ENCODE peak calls at places on chromosomes 3 and 15, in nine cellular contexts. One of them, this sample, is unnamed.

GRCh38 chr15:39426552-39427532 is 154.0 kb upstream of the THBS1 start:
- DNase-seq in endothelial cell: no peak
- DNase-seq in activated CD8-positive, alpha-beta memory T cell treated with anti-CD3 and anti-CD28 coated beads for 48 hours: peak
- DNase-seq in HCEC 1CT: no peak
- DNase-seq in fibroblast of villous mesenchyme: peak
- DNase-seq in stimulated activated CD8-positive, alpha-beta memory T cell treated with anti-CD3 and anti-CD28 coated beads, Interleukin-7, amount 100 ng/mL, for 1 hour: peak
- DNase-seq in omental fat pad: no peak
- DNase-seq in NCI-H1092 treated with DMSO at 0.1 percent for 48 hours: peak
- DNase-seq in stimulated activated CD4-positive, alpha-beta T cell treated with anti-CD3 and anti-CD28 coated beads, Interleukin-1b, Interleukin-23, amount 100 ng/mL, for 48 hours: peak
- DNase-seq in this sample: peak

GRCh38 chr3:76065975-76066374 is 280.6 kb upstream of the ZNF717 start:
- DNase-seq in omental fat pad: no peak
- DNase-seq in endothelial cell: no peak
- DNase-seq in fibroblast of villous mesenchyme: no peak
- DNase-seq in stimulated activated CD4-positive, alpha-beta T cell treated with anti-CD3 and anti-CD28 coated beads, Interleukin-1b, Interleukin-23, amount 100 ng/mL, for 48 hours: no peak
- DNase-seq in stimulated activated CD8-positive, alpha-beta memory T cell treated with anti-CD3 and anti-CD28 coated beads, Interleukin-7, amount 100 ng/mL, for 1 hour: no peak
- DNase-seq in HCEC 1CT: peak
- DNase-seq in activated CD8-positive, alpha-beta memory T cell treated with anti-CD3 and anti-CD28 coated beads for 48 hours: no peak
- DNase-seq in NCI-H1092 treated with DMSO at 0.1 percent for 48 hours: peak
- DNase-seq in this sample: no peak

GRCh38 chr3:124834723-124835718 is 52.1 kb downstream of the ITGB5 start:
- DNase-seq in stimulated activated CD4-positive, alpha-beta T cell treated with anti-CD3 and anti-CD28 coated beads, Interleukin-1b, Interleukin-23, amount 100 ng/mL, for 48 hours: peak
- DNase-seq in fibroblast of villous mesenchyme: peak
- DNase-seq in omental fat pad: no peak
- DNase-seq in NCI-H1092 treated with DMSO at 0.1 percent for 48 hours: peak
- DNase-seq in stimulated activated CD8-positive, alpha-beta memory T cell treated with anti-CD3 and anti-CD28 coated beads, Interleukin-7, amount 100 ng/mL, for 1 hour: peak
- DNase-seq in HCEC 1CT: peak
- DNase-seq in endothelial cell: peak
- DNase-seq in activated CD8-positive, alpha-beta memory T cell treated with anti-CD3 and anti-CD28 coated beads for 48 hours: no peak
- DNase-seq in this sample: peak

GRCh38 chr3:102174832-102175374 is 259.9 kb upstream of the ZPLD1 start:
- DNase-seq in NCI-H1092 treated with DMSO at 0.1 percent for 48 hours: no peak
- DNase-seq in activated CD8-positive, alpha-beta memory T cell treated with anti-CD3 and anti-CD28 coated beads for 48 hours: no peak
- DNase-seq in HCEC 1CT: no peak
- DNase-seq in omental fat pad: no peak
- DNase-seq in endothelial cell: no peak
- DNase-seq in stimulated activated CD4-positive, alpha-beta T cell treated with anti-CD3 and anti-CD28 coated beads, Interleukin-1b, Interleukin-23, amount 100 ng/mL, for 48 hours: no peak
- DNase-seq in fibroblast of villous mesenchyme: peak
- DNase-seq in stimulated activated CD8-positive, alpha-beta memory T cell treated with anti-CD3 and anti-CD28 coated beads, Interleukin-7, amount 100 ng/mL, for 1 hour: no peak
- DNase-seq in this sample: no peak

GRCh38 chr3:97901327-97902295 is 70.6 kb downstream of the RIOX2 start:
- DNase-seq in endothelial cell: no peak
- DNase-seq in stimulated activated CD4-positive, alpha-beta T cell treated with anti-CD3 and anti-CD28 coated beads, Interleukin-1b, Interleukin-23, amount 100 ng/mL, for 48 hours: no peak
- DNase-seq in stimulated activated CD8-positive, alpha-beta memory T cell treated with anti-CD3 and anti-CD28 coated beads, Interleukin-7, amount 100 ng/mL, for 1 hour: no peak
- DNase-seq in fibroblast of villous mesenchyme: peak
- DNase-seq in HCEC 1CT: no peak
- DNase-seq in NCI-H1092 treated with DMSO at 0.1 percent for 48 hours: no peak
- DNase-seq in activated CD8-positive, alpha-beta memory T cell treated with anti-CD3 and anti-CD28 coated beads for 48 hours: no peak
- DNase-seq in omental fat pad: no peak
- DNase-seq in this sample: peak

GRCh38 chr15:101808201-101808600 is 3.8 kb upstream of the OR4F15 start:
- DNase-seq in omental fat pad: no peak
- DNase-seq in stimulated activated CD4-positive, alpha-beta T cell treated with anti-CD3 and anti-CD28 coated beads, Interleukin-1b, Interleukin-23, amount 100 ng/mL, for 48 hours: no peak
- DNase-seq in NCI-H1092 treated with DMSO at 0.1 percent for 48 hours: peak
- DNase-seq in fibroblast of villous mesenchyme: no peak
- DNase-seq in stimulated activated CD8-positive, alpha-beta memory T cell treated with anti-CD3 and anti-CD28 coated beads, Interleukin-7, amount 100 ng/mL, for 1 hour: no peak
- DNase-seq in HCEC 1CT: peak
- DNase-seq in endothelial cell: no peak
- DNase-seq in activated CD8-positive, alpha-beta memory T cell treated with anti-CD3 and anti-CD28 coated beads for 48 hours: no peak
- DNase-seq in this sample: no peak

GRCh38 chr3:184144505-184144904 is 9.3 kb downstream of the EIF2B5 start:
- DNase-seq in NCI-H1092 treated with DMSO at 0.1 percent for 48 hours: no peak
- DNase-seq in fibroblast of villous mesenchyme: no peak
- DNase-seq in omental fat pad: no peak
- DNase-seq in activated CD8-positive, alpha-beta memory T cell treated with anti-CD3 and anti-CD28 coated beads for 48 hours: no peak
- DNase-seq in stimulated activated CD4-positive, alpha-beta T cell treated with anti-CD3 and anti-CD28 coated beads, Interleukin-1b, Interleukin-23, amount 100 ng/mL, for 48 hours: no peak
- DNase-seq in stimulated activated CD8-positive, alpha-beta memory T cell treated with anti-CD3 and anti-CD28 coated beads, Interleukin-7, amount 100 ng/mL, for 1 hour: no peak
- DNase-seq in endothelial cell: no peak
- DNase-seq in HCEC 1CT: no peak
- DNase-seq in this sample: no peak

GRCh38 chr3:113018461-113019181 is 27.8 kb downstream of the GTPBP8 start:
- DNase-seq in activated CD8-positive, alpha-beta memory T cell treated with anti-CD3 and anti-CD28 coated beads for 48 hours: no peak
- DNase-seq in endothelial cell: no peak
- DNase-seq in fibroblast of villous mesenchyme: peak
- DNase-seq in stimulated activated CD4-positive, alpha-beta T cell treated with anti-CD3 and anti-CD28 coated beads, Interleukin-1b, Interleukin-23, amount 100 ng/mL, for 48 hours: peak
- DNase-seq in HCEC 1CT: peak
- DNase-seq in omental fat pad: no peak
- DNase-seq in NCI-H1092 treated with DMSO at 0.1 percent for 48 hours: peak
- DNase-seq in stimulated activated CD8-positive, alpha-beta memory T cell treated with anti-CD3 and anti-CD28 coated beads, Interleukin-7, amount 100 ng/mL, for 1 hour: no peak
- DNase-seq in this sample: no peak

GRCh38 chr3:49410844-49411549 is 779 bp downstream of the RHOA start:
- DNase-seq in stimulated activated CD8-positive, alpha-beta memory T cell treated with anti-CD3 and anti-CD28 coated beads, Interleukin-7, amount 100 ng/mL, for 1 hour: no peak
- DNase-seq in stimulated activated CD4-positive, alpha-beta T cell treated with anti-CD3 and anti-CD28 coated beads, Interleukin-1b, Interleukin-23, amount 100 ng/mL, for 48 hours: no peak
- DNase-seq in NCI-H1092 treated with DMSO at 0.1 percent for 48 hours: no peak
- DNase-seq in omental fat pad: no peak
- DNase-seq in endothelial cell: no peak
- DNase-seq in HCEC 1CT: no peak
- DNase-seq in fibroblast of villous mesenchyme: no peak
- DNase-seq in activated CD8-positive, alpha-beta memory T cell treated with anti-CD3 and anti-CD28 coated beads for 48 hours: no peak
- DNase-seq in this sample: no peak

GRCh38 chr3:52838561-52839267 is 3.9 kb upstream of the MUSTN1 start:
- DNase-seq in endothelial cell: no peak
- DNase-seq in HCEC 1CT: no peak
- DNase-seq in fibroblast of villous mesenchyme: no peak
- DNase-seq in stimulated activated CD8-positive, alpha-beta memory T cell treated with anti-CD3 and anti-CD28 coated beads, Interleukin-7, amount 100 ng/mL, for 1 hour: no peak
- DNase-seq in activated CD8-positive, alpha-beta memory T cell treated with anti-CD3 and anti-CD28 coated beads for 48 hours: no peak
- DNase-seq in stimulated activated CD4-positive, alpha-beta T cell treated with anti-CD3 and anti-CD28 coated beads, Interleukin-1b, Interleukin-23, amount 100 ng/mL, for 48 hours: no peak
- DNase-seq in omental fat pad: no peak
- DNase-seq in NCI-H1092 treated with DMSO at 0.1 percent for 48 hours: no peak
- DNase-seq in this sample: peak

GRCh38 chr3:62805578-62805977 is 69.6 kb downstream of the CADPS start:
- DNase-seq in HCEC 1CT: no peak
- DNase-seq in omental fat pad: no peak
- DNase-seq in stimulated activated CD4-positive, alpha-beta T cell treated with anti-CD3 and anti-CD28 coated beads, Interleukin-1b, Interleukin-23, amount 100 ng/mL, for 48 hours: no peak
- DNase-seq in activated CD8-positive, alpha-beta memory T cell treated with anti-CD3 and anti-CD28 coated beads for 48 hours: no peak
- DNase-seq in stimulated activated CD8-positive, alpha-beta memory T cell treated with anti-CD3 and anti-CD28 coated beads, Interleukin-7, amount 100 ng/mL, for 1 hour: no peak
- DNase-seq in fibroblast of villous mesenchyme: no peak
- DNase-seq in NCI-H1092 treated with DMSO at 0.1 percent for 48 hours: no peak
- DNase-seq in endothelial cell: no peak
- DNase-seq in this sample: no peak

GRCh38 chr3:170488802-170489201 is 70.1 kb downstream of the CLDN11 start:
- DNase-seq in stimulated activated CD4-positive, alpha-beta T cell treated with anti-CD3 and anti-CD28 coated beads, Interleukin-1b, Interleukin-23, amount 100 ng/mL, for 48 hours: no peak
- DNase-seq in stimulated activated CD8-positive, alpha-beta memory T cell treated with anti-CD3 and anti-CD28 coated beads, Interleukin-7, amount 100 ng/mL, for 1 hour: no peak
- DNase-seq in omental fat pad: no peak
- DNase-seq in endothelial cell: no peak
- DNase-seq in NCI-H1092 treated with DMSO at 0.1 percent for 48 hours: no peak
- DNase-seq in activated CD8-positive, alpha-beta memory T cell treated with anti-CD3 and anti-CD28 coated beads for 48 hours: no peak
- DNase-seq in HCEC 1CT: no peak
- DNase-seq in fibroblast of villous mesenchyme: peak
- DNase-seq in this sample: peak

GRCh38 chr3:141828487-141829284 is 47.8 kb upstream of the ATP1B3 start:
- DNase-seq in fibroblast of villous mesenchyme: peak
- DNase-seq in stimulated activated CD4-positive, alpha-beta T cell treated with anti-CD3 and anti-CD28 coated beads, Interleukin-1b, Interleukin-23, amount 100 ng/mL, for 48 hours: no peak
- DNase-seq in stimulated activated CD8-positive, alpha-beta memory T cell treated with anti-CD3 and anti-CD28 coated beads, Interleukin-7, amount 100 ng/mL, for 1 hour: no peak
- DNase-seq in HCEC 1CT: no peak
- DNase-seq in activated CD8-positive, alpha-beta memory T cell treated with anti-CD3 and anti-CD28 coated beads for 48 hours: no peak
- DNase-seq in endothelial cell: no peak
- DNase-seq in NCI-H1092 treated with DMSO at 0.1 percent for 48 hours: peak
- DNase-seq in omental fat pad: no peak
- DNase-seq in this sample: peak

GRCh38 chr15:58865420-58865880 is 68.0 kb downstream of the SLTM start:
- DNase-seq in activated CD8-positive, alpha-beta memory T cell treated with anti-CD3 and anti-CD28 coated beads for 48 hours: no peak
- DNase-seq in HCEC 1CT: no peak
- DNase-seq in fibroblast of villous mesenchyme: peak
- DNase-seq in NCI-H1092 treated with DMSO at 0.1 percent for 48 hours: no peak
- DNase-seq in omental fat pad: no peak
- DNase-seq in endothelial cell: no peak
- DNase-seq in stimulated activated CD8-positive, alpha-beta memory T cell treated with anti-CD3 and anti-CD28 coated beads, Interleukin-7, amount 100 ng/mL, for 1 hour: no peak
- DNase-seq in stimulated activated CD4-positive, alpha-beta T cell treated with anti-CD3 and anti-CD28 coated beads, Interleukin-1b, Interleukin-23, amount 100 ng/mL, for 48 hours: no peak
- DNase-seq in this sample: peak

GRCh38 chr3:39505866-39506738 is 38.6 kb downstream of the MOBP start:
- DNase-seq in endothelial cell: no peak
- DNase-seq in fibroblast of villous mesenchyme: no peak
- DNase-seq in omental fat pad: no peak
- DNase-seq in HCEC 1CT: no peak
- DNase-seq in stimulated activated CD4-positive, alpha-beta T cell treated with anti-CD3 and anti-CD28 coated beads, Interleukin-1b, Interleukin-23, amount 100 ng/mL, for 48 hours: no peak
- DNase-seq in NCI-H1092 treated with DMSO at 0.1 percent for 48 hours: no peak
- DNase-seq in stimulated activated CD8-positive, alpha-beta memory T cell treated with anti-CD3 and anti-CD28 coated beads, Interleukin-7, amount 100 ng/mL, for 1 hour: no peak
- DNase-seq in activated CD8-positive, alpha-beta memory T cell treated with anti-CD3 and anti-CD28 coated beads for 48 hours: no peak
- DNase-seq in this sample: no peak

GRCh38 chr15:77186518-77187095 is 115.7 kb upstream of the TSPAN3 start:
- DNase-seq in stimulated activated CD4-positive, alpha-beta T cell treated with anti-CD3 and anti-CD28 coated beads, Interleukin-1b, Interleukin-23, amount 100 ng/mL, for 48 hours: no peak
- DNase-seq in activated CD8-positive, alpha-beta memory T cell treated with anti-CD3 and anti-CD28 coated beads for 48 hours: no peak
- DNase-seq in NCI-H1092 treated with DMSO at 0.1 percent for 48 hours: no peak
- DNase-seq in omental fat pad: no peak
- DNase-seq in endothelial cell: no peak
- DNase-seq in HCEC 1CT: peak
- DNase-seq in stimulated activated CD8-positive, alpha-beta memory T cell treated with anti-CD3 and anti-CD28 coated beads, Interleukin-7, amount 100 ng/mL, for 1 hour: no peak
- DNase-seq in fibroblast of villous mesenchyme: peak
- DNase-seq in this sample: peak

GRCh38 chr15:86063328-86064180 is 16.1 kb upstream of the AGBL1 start:
- DNase-seq in stimulated activated CD4-positive, alpha-beta T cell treated with anti-CD3 and anti-CD28 coated beads, Interleukin-1b, Interleukin-23, amount 100 ng/mL, for 48 hours: no peak
- DNase-seq in endothelial cell: no peak
- DNase-seq in stimulated activated CD8-positive, alpha-beta memory T cell treated with anti-CD3 and anti-CD28 coated beads, Interleukin-7, amount 100 ng/mL, for 1 hour: no peak
- DNase-seq in activated CD8-positive, alpha-beta memory T cell treated with anti-CD3 and anti-CD28 coated beads for 48 hours: no peak
- DNase-seq in HCEC 1CT: no peak
- DNase-seq in fibroblast of villous mesenchyme: no peak
- DNase-seq in NCI-H1092 treated with DMSO at 0.1 percent for 48 hours: no peak
- DNase-seq in omental fat pad: no peak
- DNase-seq in this sample: no peak

GRCh38 chr3:13397316-13397715 is 22.8 kb downstream of the NUP210 start:
- DNase-seq in HCEC 1CT: no peak
- DNase-seq in NCI-H1092 treated with DMSO at 0.1 percent for 48 hours: no peak
- DNase-seq in omental fat pad: no peak
- DNase-seq in stimulated activated CD8-positive, alpha-beta memory T cell treated with anti-CD3 and anti-CD28 coated beads, Interleukin-7, amount 100 ng/mL, for 1 hour: no peak
- DNase-seq in activated CD8-positive, alpha-beta memory T cell treated with anti-CD3 and anti-CD28 coated beads for 48 hours: no peak
- DNase-seq in stimulated activated CD4-positive, alpha-beta T cell treated with anti-CD3 and anti-CD28 coated beads, Interleukin-1b, Interleukin-23, amount 100 ng/mL, for 48 hours: no peak
- DNase-seq in fibroblast of villous mesenchyme: no peak
- DNase-seq in endothelial cell: no peak
- DNase-seq in this sample: no peak

GRCh38 chr15:82647835-82648256 is 683 bp upstream of the CPEB1 start:
- DNase-seq in omental fat pad: no peak
- DNase-seq in fibroblast of villous mesenchyme: no peak
- DNase-seq in HCEC 1CT: no peak
- DNase-seq in endothelial cell: no peak
- DNase-seq in stimulated activated CD4-positive, alpha-beta T cell treated with anti-CD3 and anti-CD28 coated beads, Interleukin-1b, Interleukin-23, amount 100 ng/mL, for 48 hours: peak
- DNase-seq in activated CD8-positive, alpha-beta memory T cell treated with anti-CD3 and anti-CD28 coated beads for 48 hours: peak
- DNase-seq in stimulated activated CD8-positive, alpha-beta memory T cell treated with anti-CD3 and anti-CD28 coated beads, Interleukin-7, amount 100 ng/mL, for 1 hour: peak
- DNase-seq in NCI-H1092 treated with DMSO at 0.1 percent for 48 hours: no peak
- DNase-seq in this sample: no peak

GRCh38 chr3:6719999-6720398 is 140.9 kb upstream of the GRM7 start:
- DNase-seq in stimulated activated CD8-positive, alpha-beta memory T cell treated with anti-CD3 and anti-CD28 coated beads, Interleukin-7, amount 100 ng/mL, for 1 hour: no peak
- DNase-seq in activated CD8-positive, alpha-beta memory T cell treated with anti-CD3 and anti-CD28 coated beads for 48 hours: no peak
- DNase-seq in HCEC 1CT: no peak
- DNase-seq in stimulated activated CD4-positive, alpha-beta T cell treated with anti-CD3 and anti-CD28 coated beads, Interleukin-1b, Interleukin-23, amount 100 ng/mL, for 48 hours: no peak
- DNase-seq in endothelial cell: no peak
- DNase-seq in fibroblast of villous mesenchyme: no peak
- DNase-seq in NCI-H1092 treated with DMSO at 0.1 percent for 48 hours: no peak
- DNase-seq in omental fat pad: no peak
- DNase-seq in this sample: no peak

GRCh38 chr3:79161941-79162340 is 605.9 kb downstream of the ROBO1 start:
- DNase-seq in NCI-H1092 treated with DMSO at 0.1 percent for 48 hours: no peak
- DNase-seq in stimulated activated CD8-positive, alpha-beta memory T cell treated with anti-CD3 and anti-CD28 coated beads, Interleukin-7, amount 100 ng/mL, for 1 hour: no peak
- DNase-seq in endothelial cell: no peak
- DNase-seq in activated CD8-positive, alpha-beta memory T cell treated with anti-CD3 and anti-CD28 coated beads for 48 hours: no peak
- DNase-seq in fibroblast of villous mesenchyme: no peak
- DNase-seq in HCEC 1CT: peak
- DNase-seq in omental fat pad: no peak
- DNase-seq in stimulated activated CD4-positive, alpha-beta T cell treated with anti-CD3 and anti-CD28 coated beads, Interleukin-1b, Interleukin-23, amount 100 ng/mL, for 48 hours: no peak
- DNase-seq in this sample: no peak

GRCh38 chr15:98889930-98890695 is 117.5 kb downstream of the PGPEP1L start:
- DNase-seq in NCI-H1092 treated with DMSO at 0.1 percent for 48 hours: no peak
- DNase-seq in stimulated activated CD4-positive, alpha-beta T cell treated with anti-CD3 and anti-CD28 coated beads, Interleukin-1b, Interleukin-23, amount 100 ng/mL, for 48 hours: no peak
- DNase-seq in stimulated activated CD8-positive, alpha-beta memory T cell treated with anti-CD3 and anti-CD28 coated beads, Interleukin-7, amount 100 ng/mL, for 1 hour: no peak
- DNase-seq in activated CD8-positive, alpha-beta memory T cell treated with anti-CD3 and anti-CD28 coated beads for 48 hours: no peak
- DNase-seq in omental fat pad: no peak
- DNase-seq in HCEC 1CT: peak
- DNase-seq in fibroblast of villous mesenchyme: peak
- DNase-seq in endothelial cell: no peak
- DNase-seq in this sample: peak

GRCh38 chr3:187739561-187740445 is 5.5 kb downstream of the BCL6 start:
- DNase-seq in HCEC 1CT: peak
- DNase-seq in stimulated activated CD4-positive, alpha-beta T cell treated with anti-CD3 and anti-CD28 coated beads, Interleukin-1b, Interleukin-23, amount 100 ng/mL, for 48 hours: peak
- DNase-seq in activated CD8-positive, alpha-beta memory T cell treated with anti-CD3 and anti-CD28 coated beads for 48 hours: peak
- DNase-seq in NCI-H1092 treated with DMSO at 0.1 percent for 48 hours: peak
- DNase-seq in stimulated activated CD8-positive, alpha-beta memory T cell treated with anti-CD3 and anti-CD28 coated beads, Interleukin-7, amount 100 ng/mL, for 1 hour: peak
- DNase-seq in endothelial cell: peak
- DNase-seq in fibroblast of villous mesenchyme: peak
- DNase-seq in omental fat pad: peak
- DNase-seq in this sample: peak

GRCh38 chr3:188432826-188433525 is 279.0 kb downstream of the LPP start:
- DNase-seq in NCI-H1092 treated with DMSO at 0.1 percent for 48 hours: no peak
- DNase-seq in activated CD8-positive, alpha-beta memory T cell treated with anti-CD3 and anti-CD28 coated beads for 48 hours: no peak
- DNase-seq in stimulated activated CD8-positive, alpha-beta memory T cell treated with anti-CD3 and anti-CD28 coated beads, Interleukin-7, amount 100 ng/mL, for 1 hour: no peak
- DNase-seq in fibroblast of villous mesenchyme: peak
- DNase-seq in omental fat pad: no peak
- DNase-seq in endothelial cell: no peak
- DNase-seq in HCEC 1CT: no peak
- DNase-seq in stimulated activated CD4-positive, alpha-beta T cell treated with anti-CD3 and anti-CD28 coated beads, Interleukin-1b, Interleukin-23, amount 100 ng/mL, for 48 hours: no peak
- DNase-seq in this sample: peak

GRCh38 chr3:86793786-86794185 is 197.2 kb downstream of the VGLL3 start:
- DNase-seq in activated CD8-positive, alpha-beta memory T cell treated with anti-CD3 and anti-CD28 coated beads for 48 hours: no peak
- DNase-seq in NCI-H1092 treated with DMSO at 0.1 percent for 48 hours: no peak
- DNase-seq in endothelial cell: no peak
- DNase-seq in omental fat pad: no peak
- DNase-seq in stimulated activated CD8-positive, alpha-beta memory T cell treated with anti-CD3 and anti-CD28 coated beads, Interleukin-7, amount 100 ng/mL, for 1 hour: no peak
- DNase-seq in HCEC 1CT: peak
- DNase-seq in fibroblast of villous mesenchyme: peak
- DNase-seq in stimulated activated CD4-positive, alpha-beta T cell treated with anti-CD3 and anti-CD28 coated beads, Interleukin-1b, Interleukin-23, amount 100 ng/mL, for 48 hours: no peak
- DNase-seq in this sample: no peak

GRCh38 chr3:94336076-94336741 is 273.3 kb downstream of the NSUN3 start:
- DNase-seq in stimulated activated CD8-positive, alpha-beta memory T cell treated with anti-CD3 and anti-CD28 coated beads, Interleukin-7, amount 100 ng/mL, for 1 hour: no peak
- DNase-seq in stimulated activated CD4-positive, alpha-beta T cell treated with anti-CD3 and anti-CD28 coated beads, Interleukin-1b, Interleukin-23, amount 100 ng/mL, for 48 hours: no peak
- DNase-seq in fibroblast of villous mesenchyme: peak
- DNase-seq in omental fat pad: no peak
- DNase-seq in NCI-H1092 treated with DMSO at 0.1 percent for 48 hours: peak
- DNase-seq in HCEC 1CT: peak
- DNase-seq in activated CD8-positive, alpha-beta memory T cell treated with anti-CD3 and anti-CD28 coated beads for 48 hours: no peak
- DNase-seq in endothelial cell: peak
- DNase-seq in this sample: no peak

GRCh38 chr3:145015243-145015642 is 1043.6 kb downstream of the DIPK2A start:
- DNase-seq in fibroblast of villous mesenchyme: peak
- DNase-seq in stimulated activated CD8-positive, alpha-beta memory T cell treated with anti-CD3 and anti-CD28 coated beads, Interleukin-7, amount 100 ng/mL, for 1 hour: no peak
- DNase-seq in stimulated activated CD4-positive, alpha-beta T cell treated with anti-CD3 and anti-CD28 coated beads, Interleukin-1b, Interleukin-23, amount 100 ng/mL, for 48 hours: no peak
- DNase-seq in activated CD8-positive, alpha-beta memory T cell treated with anti-CD3 and anti-CD28 coated beads for 48 hours: no peak
- DNase-seq in omental fat pad: no peak
- DNase-seq in endothelial cell: no peak
- DNase-seq in NCI-H1092 treated with DMSO at 0.1 percent for 48 hours: no peak
- DNase-seq in HCEC 1CT: peak
- DNase-seq in this sample: no peak

GRCh38 chr15:50767332-50767861 is 1.9 kb upstream of the SPPL2A start:
- DNase-seq in activated CD8-positive, alpha-beta memory T cell treated with anti-CD3 and anti-CD28 coated beads for 48 hours: no peak
- DNase-seq in fibroblast of villous mesenchyme: no peak
- DNase-seq in stimulated activated CD4-positive, alpha-beta T cell treated with anti-CD3 and anti-CD28 coated beads, Interleukin-1b, Interleukin-23, amount 100 ng/mL, for 48 hours: no peak
- DNase-seq in omental fat pad: no peak
- DNase-seq in NCI-H1092 treated with DMSO at 0.1 percent for 48 hours: no peak
- DNase-seq in endothelial cell: no peak
- DNase-seq in HCEC 1CT: no peak
- DNase-seq in stimulated activated CD8-positive, alpha-beta memory T cell treated with anti-CD3 and anti-CD28 coated beads, Interleukin-7, amount 100 ng/mL, for 1 hour: no peak
- DNase-seq in this sample: no peak

GRCh38 chr15:40991355-40991754 is 38.1 kb downstream of the CHAC1 start:
- DNase-seq in endothelial cell: no peak
- DNase-seq in stimulated activated CD8-positive, alpha-beta memory T cell treated with anti-CD3 and anti-CD28 coated beads, Interleukin-7, amount 100 ng/mL, for 1 hour: no peak
- DNase-seq in HCEC 1CT: peak
- DNase-seq in NCI-H1092 treated with DMSO at 0.1 percent for 48 hours: no peak
- DNase-seq in stimulated activated CD4-positive, alpha-beta T cell treated with anti-CD3 and anti-CD28 coated beads, Interleukin-1b, Interleukin-23, amount 100 ng/mL, for 48 hours: no peak
- DNase-seq in omental fat pad: no peak
- DNase-seq in fibroblast of villous mesenchyme: no peak
- DNase-seq in activated CD8-positive, alpha-beta memory T cell treated with anti-CD3 and anti-CD28 coated beads for 48 hours: no peak
- DNase-seq in this sample: no peak